ENCODE peak calls at places on chromosome 6, in ten cellular contexts. F, O, T, A, Z, X, S, U, I and L are unnamed samples.

GRCh38 chr6:3591970-3592369 is 135.1 kb upstream of the SLC22A23 start:
- DNase-seq in F (no peak), O (no peak), T (no peak), A (no peak), Z (no peak), X (no peak), S (no peak), U (no peak), I (no peak), L (no peak)

GRCh38 chr6:5671162-5671561 is 335.6 kb downstream of the NRN1 start:
- DNase-seq in F (no peak), O (no peak), T (peak; percentile 13), A (no peak), Z (no peak), X (no peak), S (peak; percentile 89), U (no peak), I (peak; percentile 89), L (no peak)

GRCh38 chr6:150230877-150231428 is 88.1 kb downstream of the PPP1R14C start:
- DNase-seq in F (no peak), O (no peak), T (no peak), A (no peak), Z (no peak), X (no peak), S (no peak), U (no peak), I (no peak), L (no peak)

GRCh38 chr6:34039943-34040342 is 105.9 kb downstream of the GRM4 start:
- DNase-seq in F (no peak), O (no peak), T (no peak), A (no peak), Z (no peak), X (no peak), S (no peak), U (no peak), I (no peak), L (no peak)

GRCh38 chr6:132089173-132089572 is 138.0 kb upstream of the CCN2 start:
- DNase-seq in F (no peak), O (no peak), T (no peak), A (no peak), Z (no peak), X (no peak), S (no peak), U (no peak), I (no peak), L (no peak)

GRCh38 chr6:163876391-163876790 is 461.9 kb downstream of the QKI start:
- DNase-seq in F (no peak), O (no peak), T (no peak), A (no peak), Z (no peak), X (no peak), S (no peak), U (no peak), I (no peak), L (peak; percentile 8)

GRCh38 chr6:159169557-159170332 is 545 bp downstream of the FNDC1 start:
- DNase-seq in F (no peak), O (peak; percentile 7), T (no peak), A (peak; percentile 63), Z (no peak), X (no peak), S (peak; percentile 31), U (no peak), I (no peak), L (peak; percentile 75)

GRCh38 chr6:56495654-56496053 is 147.0 kb downstream of the DST start:
- DNase-seq in F (no peak), O (no peak), T (no peak), A (no peak), Z (no peak), X (no peak), S (no peak), U (no peak), I (no peak), L (no peak)

GRCh38 chr6:109048176-109048575 is 46.5 kb downstream of the SESN1 start:
- DNase-seq in F (no peak), O (no peak), T (no peak), A (no peak), Z (no peak), X (no peak), S (no peak), U (no peak), I (peak; percentile 56), L (no peak)

GRCh38 chr6:156396791-156397418 is 380.3 kb upstream of the ARID1B start:
- DNase-seq in F (no peak), O (no peak), T (no peak), A (peak; percentile 16), Z (no peak), X (no peak), S (no peak), U (no peak), I (no peak), L (peak; percentile 56)

GRCh38 chr6:170344631-170345576 is 38.3 kb downstream of the FAM120B start:
- DNase-seq in F (no peak), O (no peak), T (no peak), A (no peak), Z (peak; percentile 93), X (no peak), S (peak; percentile 84), U (peak; percentile 17), I (no peak), L (no peak)

GRCh38 chr6:156508923-156509322 is 268.3 kb upstream of the ARID1B start:
- DNase-seq in F (no peak), O (no peak), T (no peak), A (no peak), Z (no peak), X (no peak), S (no peak), U (no peak), I (no peak), L (no peak)

GRCh38 chr6:47360388-47360787 is 50.7 kb upstream of the TNFRSF21 start:
- DNase-seq in F (no peak), O (no peak), T (peak; percentile 18), A (no peak), Z (no peak), X (no peak), S (no peak), U (no peak), I (peak; percentile 90), L (no peak)